ENCODE peak calls at places on chromosomes 12 and 14, in four cellular contexts. V, H, P and S are unnamed samples.

GRCh38 chr12:45918818-45919217 is 71.6 kb downstream of the SCAF11 start:
- DNase-seq in V (no peak), H (no peak), P (no peak), S (peak)

GRCh38 chr12:3820122-3820521 is 53.1 kb downstream of the PARP11 start:
- DNase-seq in V (peak), H (no peak), P (peak), S (peak)

GRCh38 chr12:122031342-122032216 is 9.9 kb downstream of the BCL7A start:
- DNase-seq in V (peak), H (peak), P (no peak), S (peak)

GRCh38 chr12:94714378-94714777 is 64.0 kb upstream of the TMCC3 start:
- DNase-seq in V (peak), H (no peak), P (peak), S (peak)

GRCh38 chr12:25852792-25853191 is 105.7 kb upstream of the RASSF8 start:
- DNase-seq in V (peak), H (no peak), P (peak), S (peak)

GRCh38 chr12:88578274-88578673 is 2.0 kb downstream of the KITLG start:
- DNase-seq in V (peak), H (no peak), P (no peak), S (peak)

GRCh38 chr12:54936736-54937135 is 47.8 kb downstream of the TESPA1 start:
- DNase-seq in V (no peak), H (no peak), P (no peak), S (peak)

GRCh38 chr12:91272456-91273063 is 89.9 kb upstream of the DCN start:
- DNase-seq in V (peak), H (peak), P (peak), S (peak)

GRCh38 chr14:93951798-93952540 is 24.4 kb downstream of the ASB2 start:
- DNase-seq in V (no peak), H (peak), P (no peak), S (no peak)

GRCh38 chr14:28243600-28243999 is 523.0 kb upstream of the FOXG1 start:
- DNase-seq in V (peak), H (no peak), P (no peak), S (peak)

GRCh38 chr14:89697281-89698060 is 257.1 kb downstream of the EFCAB11 start:
- DNase-seq in V (no peak), H (no peak), P (no peak), S (no peak)

GRCh38 chr12:105469182-105469581 is 138.7 kb downstream of the C12orf75 start:
- DNase-seq in V (no peak), H (no peak), P (no peak), S (no peak)

GRCh38 chr12:9742665-9743064 is 9.8 kb upstream of the CLECL1 start:
- DNase-seq in V (no peak), H (no peak), P (no peak), S (no peak)

GRCh38 chr12:22333751-22334695 is 484 bp downstream of the ST8SIA1 start:
- DNase-seq in V (no peak), H (no peak), P (no peak), S (no peak)
- H3K4me3 ChIP-seq in V (peak), H (peak), P (peak), S (peak)

GRCh38 chr14:56085471-56085870 is 32.7 kb upstream of the PELI2 start:
- DNase-seq in V (no peak), H (no peak), P (no peak), S (no peak)
- TF ChIP-seq CTCF in V (no peak), H (no peak), P (no peak), S (no peak)

DNA sequence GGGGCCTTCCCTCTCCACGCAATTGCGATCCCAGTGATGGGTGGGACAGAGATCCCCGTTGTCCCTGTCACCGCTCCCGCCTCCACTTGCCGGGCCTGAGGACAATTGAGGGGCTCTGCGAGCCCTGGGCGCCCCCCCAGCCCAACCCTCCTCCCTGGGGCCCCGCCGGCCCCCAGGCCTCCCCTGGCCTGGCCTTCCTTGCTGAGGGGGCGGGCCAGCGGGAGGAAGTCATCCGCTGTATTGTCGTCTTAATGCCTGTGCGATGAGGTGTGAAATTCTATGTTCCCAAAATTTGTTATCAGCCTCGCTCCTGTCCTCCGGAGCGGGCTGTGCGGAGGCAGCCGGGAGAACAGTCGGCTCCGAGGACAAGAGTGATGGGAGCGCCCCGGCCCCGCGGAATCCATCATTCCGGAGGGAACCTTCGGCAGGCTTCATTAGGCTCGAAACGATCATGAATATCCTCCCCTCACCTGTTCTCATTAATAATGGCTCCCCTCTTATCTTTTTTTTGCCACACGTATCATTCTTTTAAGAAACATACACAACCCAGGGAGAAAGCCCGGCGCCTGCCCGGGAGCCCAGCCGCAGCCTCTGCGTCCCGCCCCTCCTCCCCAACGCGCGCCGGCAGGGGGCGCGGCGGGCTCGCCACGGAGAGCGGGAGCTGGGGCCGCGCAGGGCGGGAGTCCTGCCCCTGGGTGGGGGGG is 17.3 kb upstream of the DLK1 start:
- DNase-seq in V (peak), H (no peak), P (peak), S (peak)
- H3K4me3 ChIP-seq in V (peak), H (no peak), P (peak), S (peak)

GRCh38 chr12:7832059-7832696 is 40.5 kb downstream of the SLC2A14 start:
- DNase-seq in V (peak), H (no peak), P (peak), S (peak)
- TF ChIP-seq CTCF in V (peak), H (peak), P (peak), S (peak)

GRCh38 chr12:6201775-6202292 is 1.6 kb downstream of the CD9 start:
- DNase-seq in V (no peak), H (no peak), P (peak), S (peak)
- H3K4me3 ChIP-seq in V (no peak), H (peak), P (peak), S (no peak)